ENCODE peak calls at places on chromosomes 4 and X, in seven cellular contexts. One of them, this sample, is unnamed. For H3K9me3, the result is how much of the 10 kb centered on the place peaks cover.

GRCh38 chrX:153554519-153555167 is 37.2 kb downstream of the ATP2B3 start:
- DNase-seq in HCT116: peak
- DNase-seq in tibial artery: peak
- DNase-seq in CD8-positive, alpha-beta T cell: peak
- DNase-seq in upper lobe of right lung: peak
- DNase-seq in lower lobe of right lung: peak
- DNase-seq in left ventricle myocardium inferior: peak
- DNase-seq in this sample: peak

GRCh38 chrX:73922856-73923429 is 359.9 kb downstream of the CHIC1 start:
- DNase-seq in left ventricle myocardium inferior: no peak
- DNase-seq in CD8-positive, alpha-beta T cell: no peak
- DNase-seq in HCT116: no peak
- DNase-seq in upper lobe of right lung: no peak
- DNase-seq in tibial artery: no peak
- DNase-seq in lower lobe of right lung: no peak
- DNase-seq in this sample: no peak

GRCh38 chrX:1430451-1430850 is 22.3 kb downstream of the ASMTL start:
- DNase-seq in lower lobe of right lung: no peak
- DNase-seq in left ventricle myocardium inferior: no peak
- DNase-seq in CD8-positive, alpha-beta T cell: no peak
- DNase-seq in HCT116: no peak
- DNase-seq in tibial artery: no peak
- DNase-seq in upper lobe of right lung: no peak
- DNase-seq in this sample: no peak

GRCh38 chr4:20284990-20285389 is 33.3 kb downstream of the SLIT2 start:
- DNase-seq in lower lobe of right lung: no peak
- DNase-seq in tibial artery: no peak
- DNase-seq in CD8-positive, alpha-beta T cell: no peak
- DNase-seq in upper lobe of right lung: no peak
- DNase-seq in left ventricle myocardium inferior: no peak
- DNase-seq in HCT116: no peak
- DNase-seq in this sample: no peak

GRCh38 chrX:96569034-96569433 is 115.6 kb upstream of the DIAPH2 start:
- DNase-seq in CD8-positive, alpha-beta T cell: no peak
- DNase-seq in lower lobe of right lung: no peak
- DNase-seq in upper lobe of right lung: no peak
- DNase-seq in HCT116: no peak
- DNase-seq in tibial artery: no peak
- DNase-seq in left ventricle myocardium inferior: no peak
- DNase-seq in this sample: no peak

GRCh38 chr4:126264839-126265238 is 950.1 kb downstream of the FAT4 start:
- DNase-seq in CD8-positive, alpha-beta T cell: no peak
- DNase-seq in lower lobe of right lung: no peak
- DNase-seq in tibial artery: no peak
- DNase-seq in upper lobe of right lung: no peak
- DNase-seq in left ventricle myocardium inferior: no peak
- DNase-seq in HCT116: no peak
- DNase-seq in this sample: no peak

GRCh38 chrX:45709381-45709780 is 508.7 kb upstream of the DIPK2B start:
- DNase-seq in upper lobe of right lung: no peak
- DNase-seq in left ventricle myocardium inferior: no peak
- DNase-seq in tibial artery: no peak
- DNase-seq in CD8-positive, alpha-beta T cell: no peak
- DNase-seq in lower lobe of right lung: no peak
- DNase-seq in HCT116: no peak
- DNase-seq in this sample: no peak

GRCh38 chrX:111010151-111010550 is 85.8 kb upstream of the PAK3 start:
- DNase-seq in tibial artery: no peak
- DNase-seq in upper lobe of right lung: no peak
- DNase-seq in HCT116: no peak
- DNase-seq in lower lobe of right lung: no peak
- DNase-seq in CD8-positive, alpha-beta T cell: no peak
- DNase-seq in left ventricle myocardium inferior: no peak
- DNase-seq in this sample: no peak

GRCh38 chr4:147851135-147851534 is 119.2 kb downstream of the ARHGAP10 start:
- DNase-seq in tibial artery: no peak
- DNase-seq in left ventricle myocardium inferior: no peak
- DNase-seq in upper lobe of right lung: no peak
- DNase-seq in CD8-positive, alpha-beta T cell: no peak
- DNase-seq in HCT116: no peak
- DNase-seq in lower lobe of right lung: no peak
- DNase-seq in this sample: no peak

GRCh38 chrX:110315541-110315940 is 2.3 kb downstream of the AMMECR1 start:
- DNase-seq in CD8-positive, alpha-beta T cell: no peak
- DNase-seq in left ventricle myocardium inferior: no peak
- DNase-seq in lower lobe of right lung: no peak
- DNase-seq in upper lobe of right lung: no peak
- DNase-seq in HCT116: no peak
- DNase-seq in tibial artery: no peak
- DNase-seq in this sample: no peak

GRCh38 chr4:8195841-8196460 is 3.1 kb upstream of the SH3TC1 start:
- DNase-seq in left ventricle myocardium inferior: no peak
- DNase-seq in HCT116: no peak
- DNase-seq in upper lobe of right lung: no peak
- DNase-seq in tibial artery: no peak
- DNase-seq in lower lobe of right lung: no peak
- DNase-seq in CD8-positive, alpha-beta T cell: no peak
- DNase-seq in this sample: no peak

GRCh38 chrX:46582325-46582724 is 8.8 kb downstream of the CHST7 start:
- DNase-seq in upper lobe of right lung: no peak
- DNase-seq in tibial artery: no peak
- DNase-seq in CD8-positive, alpha-beta T cell: no peak
- DNase-seq in HCT116: peak
- DNase-seq in left ventricle myocardium inferior: no peak
- DNase-seq in lower lobe of right lung: no peak
- DNase-seq in this sample: no peak

GRCh38 chrX:139890991-139891700 is 41.7 kb downstream of the ATP11C start:
- DNase-seq in CD8-positive, alpha-beta T cell: no peak
- DNase-seq in lower lobe of right lung: no peak
- DNase-seq in upper lobe of right lung: no peak
- DNase-seq in HCT116: no peak
- DNase-seq in tibial artery: no peak
- DNase-seq in left ventricle myocardium inferior: no peak
- DNase-seq in this sample: no peak

GRCh38 chr4:185215261-185215660 is 5.9 kb downstream of the SNX25 start:
- DNase-seq in HCT116: no peak
- DNase-seq in CD8-positive, alpha-beta T cell: no peak
- DNase-seq in upper lobe of right lung: no peak
- DNase-seq in tibial artery: no peak
- DNase-seq in lower lobe of right lung: no peak
- DNase-seq in left ventricle myocardium inferior: no peak
- DNase-seq in this sample: no peak

GRCh38 chrX:63436865-63437264 is 85.7 kb upstream of the SPIN4 start:
- DNase-seq in CD8-positive, alpha-beta T cell: no peak
- DNase-seq in left ventricle myocardium inferior: no peak
- DNase-seq in tibial artery: no peak
- DNase-seq in lower lobe of right lung: no peak
- DNase-seq in HCT116: no peak
- DNase-seq in upper lobe of right lung: no peak
- DNase-seq in this sample: no peak

GRCh38 chrX:123277347-123277746 is 93.3 kb downstream of the GRIA3 start:
- DNase-seq in CD8-positive, alpha-beta T cell: no peak
- DNase-seq in left ventricle myocardium inferior: no peak
- DNase-seq in lower lobe of right lung: no peak
- DNase-seq in tibial artery: no peak
- DNase-seq in upper lobe of right lung: no peak
- DNase-seq in HCT116: no peak
- DNase-seq in this sample: no peak

GRCh38 chr4:153480704-153481103 is 14.5 kb downstream of the TMEM131L start:
- DNase-seq in CD8-positive, alpha-beta T cell: no peak
- DNase-seq in left ventricle myocardium inferior: no peak
- DNase-seq in tibial artery: no peak
- DNase-seq in upper lobe of right lung: no peak
- DNase-seq in lower lobe of right lung: no peak
- DNase-seq in HCT116: no peak
- DNase-seq in this sample: no peak

GRCh38 chr4:175678451-175678850 is 133.6 kb downstream of the GPM6A start:
- DNase-seq in HCT116: no peak
- DNase-seq in upper lobe of right lung: no peak
- DNase-seq in CD8-positive, alpha-beta T cell: no peak
- DNase-seq in lower lobe of right lung: no peak
- DNase-seq in left ventricle myocardium inferior: no peak
- DNase-seq in tibial artery: no peak
- DNase-seq in this sample: no peak

GRCh38 chrX:30961805-30962204 is 72.8 kb upstream of the TAB3 start:
- DNase-seq in HCT116: no peak
- DNase-seq in left ventricle myocardium inferior: no peak
- DNase-seq in upper lobe of right lung: no peak
- DNase-seq in lower lobe of right lung: no peak
- DNase-seq in CD8-positive, alpha-beta T cell: no peak
- DNase-seq in tibial artery: no peak
- DNase-seq in this sample: no peak

GRCh38 chr4:44544158-44544557 is 95.5 kb upstream of the KCTD8 start:
- DNase-seq in lower lobe of right lung: no peak
- DNase-seq in tibial artery: no peak
- DNase-seq in upper lobe of right lung: no peak
- DNase-seq in HCT116: no peak
- DNase-seq in CD8-positive, alpha-beta T cell: no peak
- DNase-seq in left ventricle myocardium inferior: no peak
- DNase-seq in this sample: no peak

GRCh38 chr4:80150387-80151173 is 46.7 kb upstream of the PRDM8 start:
- DNase-seq in upper lobe of right lung: no peak
- DNase-seq in tibial artery: no peak
- DNase-seq in lower lobe of right lung: no peak
- DNase-seq in left ventricle myocardium inferior: no peak
- DNase-seq in CD8-positive, alpha-beta T cell: no peak
- DNase-seq in HCT116: no peak
- DNase-seq in this sample: no peak

GRCh38 chr4:19375405-19375804 is 876.3 kb upstream of the SLIT2 start:
- DNase-seq in CD8-positive, alpha-beta T cell: no peak
- DNase-seq in HCT116: no peak
- DNase-seq in left ventricle myocardium inferior: no peak
- DNase-seq in tibial artery: no peak
- DNase-seq in upper lobe of right lung: no peak
- DNase-seq in lower lobe of right lung: no peak
- DNase-seq in this sample: no peak

GRCh38 chrX:71616672-71617529 is 1.4 kb downstream of the CXCR3 start:
- DNase-seq in CD8-positive, alpha-beta T cell: peak
- DNase-seq in HCT116: no peak
- DNase-seq in lower lobe of right lung: no peak
- DNase-seq in tibial artery: no peak
- DNase-seq in upper lobe of right lung: no peak
- DNase-seq in left ventricle myocardium inferior: no peak
- DNase-seq in this sample: no peak

GRCh38 chrX:8358302-8358701 is 106.3 kb upstream of the VCX3B start:
- DNase-seq in CD8-positive, alpha-beta T cell: no peak
- DNase-seq in HCT116: no peak
- DNase-seq in left ventricle myocardium inferior: no peak
- DNase-seq in lower lobe of right lung: no peak
- DNase-seq in upper lobe of right lung: no peak
- DNase-seq in tibial artery: no peak
- DNase-seq in this sample: no peak

GRCh38 chrX:129741880-129742758 is 3.3 kb downstream of the XPNPEP2 start:
- DNase-seq in upper lobe of right lung: no peak
- DNase-seq in left ventricle myocardium inferior: no peak
- DNase-seq in CD8-positive, alpha-beta T cell: no peak
- DNase-seq in tibial artery: no peak
- DNase-seq in lower lobe of right lung: no peak
- DNase-seq in HCT116: no peak
- DNase-seq in this sample: no peak

GRCh38 chr4:25223770-25224375 is 10.0 kb upstream of the PI4K2B start:
- DNase-seq in left ventricle myocardium inferior: no peak
- DNase-seq in lower lobe of right lung: no peak
- DNase-seq in upper lobe of right lung: no peak
- DNase-seq in HCT116: peak
- DNase-seq in CD8-positive, alpha-beta T cell: no peak
- DNase-seq in tibial artery: no peak
- DNase-seq in this sample: no peak

GRCh38 chrX:130877892-130878321 is 25.1 kb downstream of the ENOX2 start:
- DNase-seq in lower lobe of right lung: no peak
- DNase-seq in HCT116: no peak
- DNase-seq in upper lobe of right lung: no peak
- DNase-seq in tibial artery: no peak
- DNase-seq in left ventricle myocardium inferior: no peak
- DNase-seq in CD8-positive, alpha-beta T cell: no peak
- DNase-seq in this sample: no peak

GRCh38 chr4:113438596-113438995 is 322.9 kb downstream of the CAMK2D start:
- DNase-seq in CD8-positive, alpha-beta T cell: no peak
- DNase-seq in left ventricle myocardium inferior: no peak
- DNase-seq in lower lobe of right lung: no peak
- DNase-seq in upper lobe of right lung: no peak
- DNase-seq in HCT116: no peak
- DNase-seq in tibial artery: no peak
- DNase-seq in this sample: no peak
- H3K27ac ChIP-seq in CD8-positive, alpha-beta T cell: no peak
- H3K27ac ChIP-seq in left ventricle myocardium inferior: no peak
- H3K27ac ChIP-seq in lower lobe of right lung: no peak
- H3K27ac ChIP-seq in upper lobe of right lung: no peak
- H3K27ac ChIP-seq in HCT116: no peak
- H3K27ac ChIP-seq in tibial artery: no peak
- H3K27ac ChIP-seq in this sample: peak

GRCh38 chr4:125101706-125102105 is 213.0 kb upstream of the FAT4 start:
- DNase-seq in HCT116: no peak
- DNase-seq in tibial artery: no peak
- DNase-seq in left ventricle myocardium inferior: no peak
- DNase-seq in lower lobe of right lung: no peak
- DNase-seq in CD8-positive, alpha-beta T cell: no peak
- DNase-seq in upper lobe of right lung: no peak
- DNase-seq in this sample: no peak
- H3K4me3 ChIP-seq in HCT116: no peak
- H3K4me3 ChIP-seq in tibial artery: no peak
- H3K4me3 ChIP-seq in left ventricle myocardium inferior: no peak
- H3K4me3 ChIP-seq in lower lobe of right lung: no peak
- H3K4me3 ChIP-seq in CD8-positive, alpha-beta T cell: no peak
- H3K4me3 ChIP-seq in upper lobe of right lung: no peak
- H3K4me3 ChIP-seq in this sample: no peak

GRCh38 chrX:55598333-55598732 is 24.9 kb upstream of the FOXR2 start:
- DNase-seq in left ventricle myocardium inferior: no peak
- DNase-seq in HCT116: no peak
- DNase-seq in CD8-positive, alpha-beta T cell: no peak
- DNase-seq in tibial artery: no peak
- DNase-seq in upper lobe of right lung: no peak
- DNase-seq in lower lobe of right lung: no peak
- DNase-seq in this sample: no peak
- H3K9me3 ChIP-seq in left ventricle myocardium inferior: under half
- H3K9me3 ChIP-seq in HCT116: under half
- H3K9me3 ChIP-seq in CD8-positive, alpha-beta T cell: under half
- H3K9me3 ChIP-seq in tibial artery: under half
- H3K9me3 ChIP-seq in upper lobe of right lung: under half
- H3K9me3 ChIP-seq in lower lobe of right lung: under half
- H3K9me3 ChIP-seq in this sample: under half

DNA sequence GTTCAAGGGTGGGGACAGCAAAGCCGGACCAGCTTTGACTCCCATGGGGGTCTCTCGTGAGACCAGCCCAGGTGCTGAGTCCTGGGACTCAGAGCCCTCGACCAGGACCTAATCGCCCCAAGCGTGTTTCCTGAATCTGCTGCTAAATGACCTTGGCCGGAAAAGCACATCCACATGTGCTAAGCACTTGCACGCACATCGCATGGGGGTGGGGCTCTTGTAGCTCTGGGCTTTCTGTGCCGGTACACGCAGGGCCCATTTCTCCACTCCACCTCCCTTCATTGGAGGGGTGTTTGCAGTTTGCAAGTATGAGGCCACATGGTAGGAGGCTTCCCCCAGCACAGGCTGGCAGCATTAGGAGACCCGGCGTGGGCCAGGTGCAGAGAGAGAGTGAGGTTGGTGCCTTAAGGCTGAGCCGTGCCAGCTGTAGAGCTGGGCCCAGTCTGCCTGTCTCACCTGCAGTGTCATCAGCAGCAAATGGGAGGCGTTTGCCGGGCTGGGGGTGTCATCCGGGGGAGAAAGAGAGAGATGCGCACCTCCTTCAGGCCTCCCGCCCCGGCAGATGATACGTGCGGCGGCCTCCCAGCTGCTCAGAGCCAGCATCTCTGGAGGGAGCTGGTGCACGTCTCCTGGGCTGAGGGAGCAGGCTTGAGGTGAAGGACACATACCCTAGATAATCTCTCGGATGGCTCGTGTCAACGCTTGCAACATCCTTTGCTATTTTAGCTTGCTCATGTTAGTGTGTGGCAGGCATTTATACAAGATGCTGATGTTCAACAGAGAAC is 45.2 kb upstream of the CLCN4 start:
- DNase-seq in upper lobe of right lung: no peak
- DNase-seq in tibial artery: no peak
- DNase-seq in HCT116: no peak
- DNase-seq in left ventricle myocardium inferior: peak
- DNase-seq in lower lobe of right lung: no peak
- DNase-seq in CD8-positive, alpha-beta T cell: peak
- DNase-seq in this sample: peak
- H3K27ac ChIP-seq in upper lobe of right lung: peak
- H3K27ac ChIP-seq in tibial artery: peak
- H3K27ac ChIP-seq in HCT116: no peak
- H3K27ac ChIP-seq in left ventricle myocardium inferior: peak
- H3K27ac ChIP-seq in lower lobe of right lung: peak
- H3K27ac ChIP-seq in CD8-positive, alpha-beta T cell: peak
- H3K27ac ChIP-seq in this sample: peak

This sample was measured in heart right ventricle.